ENCODE peak calls at places on chromosomes 11 and 22, in eight cellular contexts. S, Y, G, K, X, R, P and C are unnamed samples.

GRCh38 chr11:93939084-93939780 is 81.9 kb upstream of the HEPHL1 start:
- DNase-seq in S (no peak), Y (no peak), G (no peak), K (no peak), X (no peak), R (no peak), P (no peak), C (no peak)

GRCh38 chr11:65606876-65607613 is 7.0 kb downstream of the MAP3K11 start:
- DNase-seq in S (peak; percentile 75), Y (peak; percentile 96), G (peak; percentile 96), K (peak; percentile 96), X (peak; percentile 94), R (peak; percentile 95), P (peak; percentile 85), C (peak; percentile 89)

GRCh38 chr11:61675826-61676225 is 4.4 kb upstream of the DAGLA start:
- DNase-seq in S (no peak), Y (no peak), G (no peak), K (no peak), X (no peak), R (no peak), P (no peak), C (no peak)

GRCh38 chr11:101797335-101797734 is 117.5 kb upstream of the CEP126 start:
- DNase-seq in S (no peak), Y (no peak), G (no peak), K (peak; percentile 6), X (no peak), R (no peak), P (no peak), C (no peak)

GRCh38 chr11:223921-224320 is 12.2 kb downstream of the SIRT3 start:
- DNase-seq in S (no peak), Y (no peak), G (no peak), K (no peak), X (no peak), R (peak; percentile 58), P (peak; percentile 3), C (no peak)

GRCh38 chr11:1528710-1529109 is 42.1 kb upstream of the MOB2 start:
- DNase-seq in S (no peak), Y (no peak), G (no peak), K (no peak), X (no peak), R (no peak), P (no peak), C (no peak)

GRCh38 chr11:12224537-12224893 is 114.1 kb downstream of the MICAL2 start:
- DNase-seq in S (peak; percentile 58), Y (peak; percentile 80), G (peak; percentile 51), K (peak; percentile 28), X (peak; percentile 60), R (peak; percentile 90), P (no peak), C (peak; percentile 69)

GRCh38 chr22:46652081-46652929 is 32.1 kb downstream of the GRAMD4 start:
- DNase-seq in S (no peak), Y (peak; percentile 74), G (no peak), K (peak; percentile 26), X (no peak), R (no peak), P (no peak), C (no peak)

GRCh38 chr11:126361400-126361799 is 5.9 kb downstream of the ST3GAL4 start:
- DNase-seq in S (no peak), Y (no peak), G (no peak), K (no peak), X (no peak), R (peak; percentile 65), P (peak; percentile 35), C (no peak)

GRCh38 chr11:120057028-120057330 is 80.9 kb downstream of the TRIM29 start:
- DNase-seq in S (no peak), Y (no peak), G (no peak), K (no peak), X (no peak), R (no peak), P (no peak), C (no peak)

GRCh38 chr11:456533-456932 is 6.5 kb downstream of the PTDSS2 start:
- DNase-seq in S (no peak), Y (no peak), G (no peak), K (no peak), X (no peak), R (no peak), P (no peak), C (no peak)

GRCh38 chr11:1834791-1835670 is at the start of gene SYT8:
- DNase-seq in S (peak; percentile 69), Y (no peak), G (no peak), K (no peak), X (no peak), R (no peak), P (no peak), C (no peak)

GRCh38 chr11:35845860-35846259 is 98.0 kb upstream of the LDLRAD3 start:
- DNase-seq in S (no peak), Y (no peak), G (no peak), K (no peak), X (no peak), R (no peak), P (no peak), C (no peak)

GRCh38 chr11:66951135-66951534 is 7.0 kb downstream of the PC start:
- DNase-seq in S (no peak), Y (no peak), G (no peak), K (no peak), X (no peak), R (no peak), P (no peak), C (no peak)

GRCh38 chr22:35510481-35510934 is 30.1 kb upstream of the RASD2 start:
- DNase-seq in S (no peak), Y (no peak), G (no peak), K (no peak), X (no peak), R (no peak), P (no peak), C (no peak)

GRCh38 chr11:61357894-61358239 is 3.8 kb downstream of the CYB561A3 start:
- DNase-seq in S (no peak), Y (no peak), G (no peak), K (no peak), X (no peak), R (no peak), P (no peak), C (no peak)

GRCh38 chr22:46657996-46658947 is 38.1 kb downstream of the GRAMD4 start:
- DNase-seq in S (no peak), Y (no peak), G (no peak), K (no peak), X (no peak), R (no peak), P (no peak), C (peak; percentile 44)

GRCh38 chr11:15625691-15626090 is 511.0 kb downstream of the INSC start:
- DNase-seq in S (no peak), Y (no peak), G (no peak), K (no peak), X (no peak), R (no peak), P (no peak), C (no peak)

GRCh38 chr11:36354221-36355003 is 58.3 kb downstream of the PRR5L start:
- DNase-seq in S (no peak), Y (no peak), G (no peak), K (no peak), X (no peak), R (no peak), P (no peak), C (no peak)

GRCh38 chr11:57567210-57567511 is 311 bp downstream of the UBE2L6 start:
- DNase-seq in S (no peak), Y (no peak), G (no peak), K (peak; percentile 18), X (no peak), R (no peak), P (no peak), C (no peak)

GRCh38 chr11:115887727-115888126 is 383.5 kb upstream of the CADM1 start:
- DNase-seq in S (no peak), Y (no peak), G (no peak), K (no peak), X (no peak), R (no peak), P (no peak), C (no peak)

DNA sequence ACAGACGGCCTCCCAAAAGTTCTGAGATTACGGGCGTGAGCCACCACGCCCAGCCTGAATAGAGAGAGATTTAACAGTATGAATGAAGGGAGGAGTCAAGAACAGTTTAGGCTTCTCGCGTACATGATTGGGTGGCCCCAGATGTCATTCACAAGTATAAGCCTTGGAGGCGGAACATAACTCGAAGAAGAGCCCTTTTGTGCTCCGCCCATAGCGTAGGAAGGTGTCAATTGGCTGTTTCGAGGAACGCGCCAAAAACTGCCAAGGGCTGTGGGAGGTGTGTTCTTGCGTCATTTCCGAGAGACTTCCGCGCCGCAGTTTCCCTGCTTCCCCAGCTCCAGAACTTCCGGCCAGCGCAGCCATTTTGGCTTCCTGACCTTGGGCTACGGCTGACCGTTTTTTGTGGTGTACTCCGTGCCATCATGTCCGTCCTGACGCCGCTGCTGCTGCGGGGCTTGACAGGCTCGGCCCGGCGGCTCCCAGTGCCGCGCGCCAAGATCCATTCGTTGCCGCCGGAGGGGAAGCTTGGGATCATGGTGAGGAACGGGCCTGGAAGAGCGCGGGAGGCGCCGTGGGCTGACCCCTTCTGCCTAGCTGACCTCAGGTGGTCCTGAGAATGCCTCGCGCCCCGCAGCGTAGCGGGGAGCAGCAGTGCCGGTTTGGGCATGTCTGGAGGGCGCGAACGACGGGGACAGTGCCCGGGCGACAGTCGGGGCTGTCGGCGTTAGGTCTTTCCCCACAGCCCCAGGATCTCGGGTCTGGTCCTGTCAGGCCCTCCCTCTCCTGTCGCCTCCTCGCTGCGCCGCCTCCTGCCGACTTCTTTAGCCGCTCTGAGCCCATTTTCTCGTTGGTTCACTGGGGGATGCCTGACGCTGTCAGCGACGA is at the start of gene COX8A:
- DNase-seq in S (peak; percentile 99), Y (peak; percentile 98), G (peak; percentile 97), K (peak; percentile 100), X (peak; percentile 99), R (peak; percentile 99), P (peak; percentile 97), C (peak; percentile 99)
- TF ChIP-seq CTCF in S (no peak), Y (no peak), G (no peak), K (peak; percentile 11), X (no peak), R (no peak), P (no peak), C (no peak)

GRCh38 chr22:40324468-40325305 is 21.6 kb upstream of the ADSL start:
- DNase-seq in S (no peak), Y (no peak), G (no peak), K (no peak), X (no peak), R (no peak), P (no peak), C (no peak)
- TF ChIP-seq POLR2A in S (no peak), Y (no peak), G (no peak), K (no peak), X (no peak), R (no peak), P (no peak), C (no peak)

GRCh38 chr11:7448126-7448525 is 37.2 kb upstream of the OLFML1 start:
- DNase-seq in S (no peak), Y (no peak), G (no peak), K (no peak), X (no peak), R (no peak), P (no peak), C (no peak)
- TF ChIP-seq CTCF in S (no peak), Y (no peak), G (no peak), K (no peak), X (no peak), R (no peak), P (no peak), C (no peak)

DNA sequence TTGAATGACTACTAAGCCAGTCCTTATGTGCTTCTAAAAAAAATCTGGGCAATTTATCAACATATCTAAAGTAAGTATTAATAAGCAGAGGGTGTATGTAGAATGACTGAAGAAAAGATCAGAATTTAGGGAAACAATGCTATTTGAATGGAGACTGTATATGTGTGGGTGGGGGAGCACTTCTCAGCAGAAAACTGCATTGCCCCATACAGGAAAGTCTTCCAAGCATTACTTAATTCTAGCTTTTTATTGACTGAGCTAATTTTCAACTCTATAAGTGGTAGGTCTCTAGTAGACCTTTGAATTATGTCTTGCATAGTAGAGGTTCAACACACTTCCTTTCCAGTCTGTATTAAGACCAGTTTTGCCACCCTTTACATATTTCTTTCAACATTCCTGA is 41.7 kb downstream of the CASP12 start:
- DNase-seq in S (no peak), Y (no peak), G (no peak), K (no peak), X (no peak), R (no peak), P (no peak), C (no peak)
- TF ChIP-seq POLR2A in S (no peak), Y (no peak), G (no peak), K (no peak), X (no peak), R (no peak), P (no peak), C (no peak)